ENCODE peak calls at places on chromosome X, in ten cellular contexts. U is ovary, O is heart left ventricle, F is esophagus squamous epithelium, K is suprapubic skin, C is K562, Y is NB4, E is prostate gland, H is H1, I is HCT116. M is an unnamed sample.

GRCh38 chrX:16416588-16416987 is 233.4 kb upstream of the S100G start:
- DNase-seq in H (no peak), E (no peak), K (no peak), F (no peak), O (no peak), U (no peak), I (no peak), C (no peak), Y (no peak), M (no peak)

GRCh38 chrX:110914281-110914680 is 118.7 kb upstream of the CHRDL1 start:
- DNase-seq in F (no peak), I (no peak), H (no peak), Y (no peak), U (no peak), K (no peak), C (no peak), E (peak), O (no peak), M (no peak)

GRCh38 chrX:23803931-23804381 is 21.0 kb downstream of the SAT1 start:
- DNase-seq in F (no peak), H (no peak), K (peak), E (peak), O (no peak), I (no peak), U (no peak), C (no peak), Y (no peak), M (no peak)

GRCh38 chrX:47212381-47213293 is 5.8 kb upstream of the CDK16 start:
- DNase-seq in U (peak), F (no peak), Y (no peak), O (no peak), K (peak), C (no peak), E (no peak), H (no peak), I (no peak), M (peak)

GRCh38 chrX:67353651-67354370 is 190.0 kb upstream of the AR start:
- DNase-seq in C (no peak), F (no peak), E (no peak), U (no peak), I (no peak), O (no peak), Y (no peak), H (no peak), K (no peak), M (no peak)

GRCh38 chrX:48920713-48921104 is 1.9 kb upstream of the PIM2 start:
- DNase-seq in U (no peak), I (no peak), O (no peak), Y (no peak), H (no peak), K (no peak), E (no peak), C (no peak), F (no peak), M (no peak)

GRCh38 chrX:136147320-136147901 is at the start of gene FHL1:
- DNase-seq in K (peak), U (peak), F (no peak), E (peak), Y (peak), H (no peak), C (peak), I (no peak), O (peak), M (peak)

GRCh38 chrX:63918611-63919010 is 133.6 kb upstream of the ARHGEF9 start:
- DNase-seq in K (no peak), C (no peak), E (no peak), H (no peak), Y (peak), F (no peak), I (peak), U (no peak), O (peak), M (no peak)

GRCh38 chrX:68536429-68536828 is 37.6 kb downstream of the YIPF6 start:
- DNase-seq in E (no peak), K (no peak), H (no peak), C (no peak), Y (no peak), O (no peak), F (no peak), I (no peak), U (no peak), M (no peak)

GRCh38 chrX:29530520-29530919 is 684.8 kb upstream of the MAGEB2 start:
- DNase-seq in H (no peak), C (no peak), F (no peak), Y (no peak), E (no peak), K (no peak), I (no peak), O (no peak), U (no peak), M (no peak)

GRCh38 chrX:49879656-49880277 is 483 bp downstream of the USP27X start:
- DNase-seq in Y (no peak), O (no peak), E (no peak), H (no peak), C (no peak), K (no peak), I (no peak), U (no peak), F (no peak), M (no peak)

GRCh38 chrX:15816453-15816838 is 26.2 kb downstream of the ZRSR2 start:
- DNase-seq in C (no peak), K (no peak), H (no peak), U (no peak), F (no peak), O (no peak), Y (no peak), E (no peak), I (no peak), M (no peak)

GRCh38 chrX:17563515-17563914 is 173.8 kb upstream of the SCML1 start:
- DNase-seq in U (no peak), K (no peak), F (no peak), I (no peak), Y (no peak), H (no peak), O (no peak), C (no peak), E (no peak), M (no peak)

GRCh38 chrX:154372612-154373022 is 1.8 kb downstream of the FLNA start:
- DNase-seq in U (no peak), F (no peak), H (no peak), E (no peak), C (no peak), I (no peak), K (no peak), O (no peak), Y (peak), M (no peak)

GRCh38 chrX:38249965-38250364 is 29.3 kb upstream of the SRPX start:
- DNase-seq in E (no peak), C (no peak), U (no peak), H (no peak), Y (no peak), F (no peak), I (no peak), O (no peak), K (no peak), M (no peak)

GRCh38 chrX:72382199-72382590 is 76.5 kb upstream of the CITED1 start:
- DNase-seq in U (no peak), O (peak), F (no peak), C (no peak), K (no peak), Y (peak), E (peak), I (no peak), H (no peak), M (no peak)

GRCh38 chrX:118115948-118116307 is 682 bp downstream of the KLHL13 start:
- DNase-seq in E (no peak), O (no peak), C (no peak), I (no peak), Y (no peak), F (no peak), U (no peak), K (no peak), H (no peak), M (no peak)

GRCh38 chrX:100083146-100083715 is 326.8 kb downstream of the PCDH19 start:
- DNase-seq in E (no peak), F (no peak), K (no peak), Y (no peak), U (no peak), H (no peak), C (no peak), I (no peak), O (no peak), M (no peak)

GRCh38 chrX:19832186-19832965 is 55.0 kb downstream of the SH3KBP1 start:
- DNase-seq in E (no peak), I (no peak), C (no peak), Y (no peak), K (no peak), F (no peak), U (no peak), O (no peak), H (no peak), M (no peak)
- H3K4me3 ChIP-seq in E (no peak), I (no peak), C (no peak), Y (no peak), K (no peak), F (no peak), U (no peak), O (no peak), H (no peak), M (no peak)

GRCh38 chrX:9352243-9352642 is 112.6 kb upstream of the TBL1X start:
- DNase-seq in E (no peak), C (peak), F (no peak), K (no peak), I (no peak), O (no peak), U (no peak), H (no peak), Y (no peak), M (no peak)
- TF ChIP-seq CTCF in E (no peak), C (no peak), F (no peak), K (no peak), I (no peak), O (no peak), U (no peak), H (no peak), Y (no peak), M (no peak)

GRCh38 chrX:80207327-80207726 is 192.8 kb downstream of the TBX22 start:
- DNase-seq in K (no peak), H (no peak), O (no peak), E (no peak), Y (no peak), U (no peak), F (no peak), I (no peak), C (no peak), M (no peak)

GRCh38 chrX:80206647-80207046 is 192.1 kb downstream of the TBX22 start:
- DNase-seq in I (no peak), H (no peak), K (no peak), F (no peak), Y (no peak), O (no peak), E (no peak), C (no peak), U (no peak), M (no peak)
- TF ChIP-seq POLR2A in I (no peak), H (no peak), K (no peak), F (no peak), Y (no peak), O (no peak), E (no peak), C (no peak), U (no peak), M (no peak)

GRCh38 chrX:82342531-82342930 is 1140.6 kb downstream of the SH3BGRL start:
- DNase-seq in K (no peak), H (no peak), F (no peak), Y (no peak), C (no peak), I (no peak), O (no peak), E (no peak), U (no peak), M (no peak)
- H3K4me3 ChIP-seq in K (no peak), H (no peak), F (no peak), Y (no peak), C (no peak), I (no peak), O (no peak), E (no peak), U (no peak), M (no peak)

GRCh38 chrX:41275661-41276609 is 58.0 kb upstream of the DDX3X start:
- DNase-seq in H (no peak), E (peak), C (peak), Y (peak), O (peak), K (peak), I (no peak), F (no peak), U (peak), M (peak)
- TF ChIP-seq CTCF in H (peak), E (peak), C (peak), Y (peak), O (peak), K (peak), I (peak), F (peak), U (peak), M (no peak)

DNA sequence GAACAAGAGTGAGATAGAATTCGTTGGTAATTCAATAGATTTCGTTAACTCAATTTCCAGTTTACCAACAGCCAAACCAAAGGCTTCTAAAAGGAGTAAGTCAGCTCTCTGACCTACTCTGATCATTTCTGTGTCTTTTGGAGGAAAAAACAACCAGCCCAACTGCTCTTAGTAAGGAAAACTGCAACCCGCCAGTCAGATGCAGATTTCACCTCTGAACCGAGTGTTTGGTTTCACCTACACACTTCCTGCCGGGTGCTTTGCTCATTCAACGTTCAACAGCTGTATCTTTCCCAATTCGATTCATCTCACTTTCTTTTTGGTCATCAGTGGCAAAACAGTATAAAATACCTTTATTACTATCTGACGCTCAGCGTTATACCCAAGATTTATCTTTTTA is 24.5 kb downstream of the TMSB4X start:
- DNase-seq in H (no peak), F (no peak), K (no peak), O (no peak), E (no peak), I (no peak), U (no peak), C (no peak), Y (peak), M (no peak)
- TF ChIP-seq POLR2A in H (no peak), F (no peak), K (no peak), O (no peak), E (no peak), I (no peak), U (no peak), C (no peak), Y (no peak), M (no peak)

DNA sequence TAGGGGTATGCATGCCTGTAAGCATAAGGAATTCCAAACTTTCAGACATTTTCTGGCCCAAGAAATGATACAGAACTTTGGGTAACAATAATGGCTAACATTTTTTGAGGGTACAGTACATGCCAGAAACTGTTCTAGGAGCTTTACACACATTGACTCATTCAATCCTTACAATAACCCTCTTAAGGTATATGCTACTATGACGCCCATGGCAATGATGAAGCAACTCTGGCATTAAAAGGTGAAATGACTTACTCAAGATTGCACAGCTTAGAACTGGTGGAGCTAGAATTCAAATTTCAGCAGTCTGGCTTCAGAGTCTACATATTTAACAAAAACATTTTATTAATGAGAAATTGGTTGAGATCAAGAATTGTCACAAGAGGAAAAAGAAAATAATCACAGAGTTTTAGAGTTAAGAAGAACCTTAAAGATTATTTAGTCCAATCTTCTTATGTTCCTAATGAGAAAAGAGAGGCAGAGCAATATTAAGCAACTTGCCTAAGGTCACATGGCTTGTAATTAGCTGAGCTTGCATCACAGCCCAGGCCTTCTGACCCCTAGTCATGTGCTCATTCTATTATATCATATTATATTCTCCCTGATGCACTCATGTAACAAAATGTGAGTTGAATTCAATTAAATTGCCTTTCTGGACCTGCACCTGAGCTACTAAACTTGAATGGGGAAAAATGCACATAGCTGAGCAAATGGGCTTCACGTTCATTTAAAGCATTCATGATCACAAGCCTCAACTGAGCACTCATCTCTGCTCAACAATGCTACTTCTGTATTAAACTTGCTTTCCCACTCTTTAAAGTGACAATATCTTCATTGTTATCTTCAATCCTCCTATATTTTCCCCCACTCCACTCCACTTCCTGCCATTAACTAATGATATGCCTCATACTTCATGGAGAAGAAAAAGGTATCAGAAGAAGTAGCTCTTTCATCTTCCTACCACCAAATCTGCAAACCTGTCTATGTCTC is 73.2 kb downstream of the ENOX2 start:
- DNase-seq in C (no peak), E (no peak), U (no peak), O (no peak), K (no peak), F (no peak), I (no peak), Y (peak), H (no peak), M (no peak)
- H3K4me3 ChIP-seq in C (no peak), E (no peak), U (no peak), O (no peak), K (no peak), F (no peak), I (no peak), Y (no peak), H (no peak), M (no peak)

DNA sequence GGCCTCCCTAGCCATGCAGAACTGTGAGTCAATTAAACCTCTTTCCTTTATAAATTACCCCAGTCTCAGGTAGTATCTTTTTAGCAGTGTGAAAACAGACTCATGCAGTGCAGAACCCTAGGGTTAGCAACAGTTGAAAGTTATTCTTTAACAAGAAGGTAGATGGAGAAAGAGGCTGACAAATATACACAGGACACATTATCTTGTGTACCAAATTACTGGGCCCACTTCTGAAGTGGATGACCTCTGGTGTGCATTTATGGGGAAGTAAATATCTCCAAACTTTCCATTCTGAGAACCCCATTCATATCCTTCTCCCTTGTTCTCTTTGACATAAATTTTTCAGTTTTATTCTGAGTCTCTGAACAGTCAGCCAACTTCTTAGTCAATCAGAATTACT is 72.3 kb upstream of the TAB3 start:
- DNase-seq in H (no peak), U (no peak), K (no peak), E (no peak), Y (no peak), F (no peak), I (no peak), C (no peak), O (no peak), M (no peak)
- TF ChIP-seq CTCF in H (no peak), U (no peak), K (no peak), E (no peak), Y (no peak), F (no peak), I (no peak), C (no peak), O (no peak), M (no peak)

GRCh38 chrX:53193093-53193492 is 31.9 kb downstream of the KDM5C start:
- DNase-seq in E (no peak), K (no peak), U (no peak), F (no peak), O (no peak), I (no peak), C (no peak), H (no peak), Y (no peak), M (no peak)
- TF ChIP-seq POLR2A in E (no peak), K (no peak), U (no peak), F (no peak), O (no peak), I (no peak), C (no peak), H (no peak), Y (no peak), M (no peak)

M was measured in lower leg skin.